ENCODE peak calls at places on chromosomes 3 and 15, in six cellular contexts. Z is NCI-H774; X is frontal cortex; M is activated CD8-positive, alpha-beta memory T cell treated with anti-CD3 and anti-CD28 coated beads for 1 hour; I is erythroblast; C is GM12891. Y is an unnamed sample.

GRCh38 chr3:100033184-100033583 is 81.1 kb downstream of the FILIP1L start:
- DNase-seq in X (no peak), M (no peak), C (no peak), Z (no peak), I (no peak), Y (no peak)

GRCh38 chr15:29821416-29822099 is 710 bp downstream of the TJP1 start:
- DNase-seq in I (peak), Z (peak), C (no peak), X (peak), M (no peak), Y (peak)

GRCh38 chr15:39171944-39172368 is 408.9 kb upstream of the THBS1 start:
- DNase-seq in Z (peak), X (peak), C (no peak), I (peak), M (no peak), Y (peak)

GRCh38 chr3:32895701-32896100 is 55.7 kb upstream of the CCR4 start:
- DNase-seq in Z (no peak), X (no peak), I (no peak), C (no peak), M (no peak), Y (no peak)

GRCh38 chr3:173889522-173890055 is 492.0 kb downstream of the NLGN1 start:
- DNase-seq in Z (no peak), I (no peak), M (no peak), C (no peak), X (no peak), Y (no peak)

GRCh38 chr15:66566963-66567531 is 1.2 kb upstream of the LCTL start:
- DNase-seq in C (peak), Z (peak), M (peak), X (peak), I (peak), Y (peak)

GRCh38 chr3:14261229-14261628 is 82.6 kb downstream of the LSM3 start:
- DNase-seq in C (peak), M (peak), X (peak), Z (peak), I (peak), Y (peak)

GRCh38 chr15:64883097-64883581 is 28.6 kb upstream of the ANKDD1A start:
- DNase-seq in M (no peak), X (no peak), Z (no peak), C (peak), I (no peak), Y (no peak)

GRCh38 chr15:37076543-37076942 is 23.8 kb downstream of the MEIS2 start:
- DNase-seq in Z (no peak), I (no peak), M (no peak), X (no peak), C (no peak), Y (no peak)

GRCh38 chr3:53881691-53882593 is at the start of gene ACTR8:
- DNase-seq in X (peak), C (peak), I (peak), M (peak), Z (peak), Y (peak)

GRCh38 chr3:35529337-35529736 is 110.0 kb upstream of the ARPP21 start:
- DNase-seq in M (no peak), Z (no peak), C (no peak), X (no peak), I (no peak), Y (peak)

GRCh38 chr3:125443923-125444322 is 68.8 kb upstream of the ZNF148 start:
- DNase-seq in X (no peak), M (no peak), C (no peak), Z (no peak), I (no peak), Y (no peak)

GRCh38 chr15:101675015-101675414 is 22.8 kb upstream of the TM2D3 start:
- DNase-seq in Z (no peak), C (no peak), I (no peak), X (no peak), M (no peak), Y (no peak)

GRCh38 chr3:124258057-124258500 is 266.2 kb upstream of the ROPN1 start:
- DNase-seq in C (no peak), Z (no peak), M (no peak), I (no peak), X (no peak), Y (no peak)

GRCh38 chr3:144590854-144591253 is 619.2 kb downstream of the DIPK2A start:
- DNase-seq in M (no peak), Z (no peak), C (no peak), I (no peak), X (no peak), Y (no peak)

GRCh38 chr3:170364965-170365364 is 7.5 kb downstream of the SKIL start:
- DNase-seq in X (no peak), I (no peak), Z (no peak), C (no peak), M (no peak), Y (no peak)

GRCh38 chr3:146241523-146242240 is 9.2 kb downstream of the PLSCR4 start:
- DNase-seq in X (no peak), M (no peak), I (no peak), C (no peak), Z (no peak), Y (no peak)

GRCh38 chr3:194332858-194333211 is 18.3 kb downstream of the CPN2 start:
- DNase-seq in X (no peak), C (no peak), M (no peak), Z (no peak), I (no peak), Y (no peak)

GRCh38 chr3:108180214-108180613 is 42.0 kb downstream of the IFT57 start:
- DNase-seq in X (no peak), C (no peak), Z (no peak), M (no peak), I (no peak), Y (no peak)

GRCh38 chr15:68268405-68268804 is 9.1 kb upstream of the FEM1B start:
- DNase-seq in X (no peak), M (no peak), Z (no peak), I (no peak), C (no peak), Y (no peak)

GRCh38 chr15:67510597-67511225 is 10.2 kb upstream of the C15orf61 start:
- DNase-seq in M (no peak), Z (no peak), C (no peak), X (no peak), I (no peak), Y (no peak)

GRCh38 chr15:56495050-56495449 is 30.1 kb upstream of the MNS1 start:
- DNase-seq in X (no peak), C (no peak), M (no peak), I (no peak), Z (no peak), Y (no peak)

GRCh38 chr3:149333518-149333859 is at the start of gene TM4SF18:
- DNase-seq in Z (no peak), I (no peak), M (no peak), X (no peak), C (no peak), Y (no peak)

GRCh38 chr15:43218908-43219706 is 1.7 kb downstream of the EPB42 start:
- DNase-seq in Z (no peak), X (no peak), M (no peak), I (peak), C (no peak), Y (no peak)

GRCh38 chr15:51181905-51182304 is 87.2 kb upstream of the TNFAIP8L3 start:
- DNase-seq in I (no peak), M (no peak), C (no peak), X (no peak), Z (no peak), Y (no peak)

GRCh38 chr3:193693774-193694173 is 100.8 kb downstream of the OPA1 start:
- DNase-seq in M (no peak), C (no peak), Z (no peak), I (no peak), X (no peak), Y (no peak)

GRCh38 chr15:68635142-68635541 is 56.3 kb downstream of the CORO2B start:
- DNase-seq in C (no peak), X (peak), Z (no peak), I (no peak), M (no peak), Y (no peak)

GRCh38 chr3:176521531-176522175 is 675.6 kb downstream of the TBL1XR1 start:
- DNase-seq in C (no peak), I (no peak), Z (no peak), X (no peak), M (no peak), Y (no peak)

GRCh38 chr3:43153189-43154083 is 47.6 kb upstream of the POMGNT2 start:
- DNase-seq in C (no peak), I (no peak), M (no peak), Z (no peak), X (peak), Y (no peak)

GRCh38 chr3:57112206-57112605 is 51.7 kb downstream of the SPATA12 start:
- DNase-seq in M (no peak), C (no peak), I (no peak), X (no peak), Z (no peak), Y (no peak)

GRCh38 chr15:40436116-40436891 is 4.4 kb upstream of the BAHD1 start:
- DNase-seq in M (no peak), I (peak), Z (no peak), X (peak), C (no peak), Y (peak)